ENCODE peak calls at places on chromosomes 6 and 20, in six cellular contexts. I is heart right ventricle, G is A549, Y is A673, V is ovary, J is uterus. S is an unnamed sample. For H3K4me1, the result is how much of the 10 kb centered on the place peaks cover.

GRCh38 chr6:66866801-66867200 is 1159.8 kb upstream of the EYS start:
- DNase-seq in I (no peak), G (no peak), Y (no peak), V (no peak), J (no peak), S (no peak)

GRCh38 chr20:54025166-54025835 is 45.1 kb downstream of the BCAS1 start:
- DNase-seq in I (no peak), G (no peak), Y (no peak), V (no peak), J (no peak), S (no peak)

GRCh38 chr20:38728911-38729642 is 4.8 kb downstream of the SLC32A1 start:
- DNase-seq in I (no peak), G (no peak), Y (no peak), V (no peak), J (no peak), S (no peak)

GRCh38 chr6:153938876-153939275 is 100.2 kb upstream of the OPRM1 start:
- DNase-seq in I (no peak), G (no peak), Y (no peak), V (no peak), J (no peak), S (no peak)

GRCh38 chr6:44548319-44548718 is 160.8 kb downstream of the CDC5L start:
- DNase-seq in I (no peak), G (no peak), Y (no peak), V (no peak), J (no peak), S (no peak)

GRCh38 chr6:42790549-42791181 is 8.8 kb downstream of the BICRAL start:
- DNase-seq in I (no peak), G (no peak), Y (no peak), V (no peak), J (no peak), S (no peak)

GRCh38 chr20:61185841-61186601 is 66.0 kb upstream of the CDH4 start:
- DNase-seq in I (no peak), G (peak), Y (peak), V (no peak), J (no peak), S (peak)

GRCh38 chr6:34610819-34611477 is 54.8 kb upstream of the SPDEF start:
- DNase-seq in I (no peak), G (peak), Y (peak), V (no peak), J (no peak), S (no peak)

GRCh38 chr6:17281100-17281496 is at the start of gene RBM24:
- DNase-seq in I (peak), G (no peak), Y (peak), V (peak), J (peak), S (peak)

GRCh38 chr6:160041608-160042007 is 72.7 kb downstream of the IGF2R start:
- DNase-seq in I (peak), G (no peak), Y (no peak), V (peak), J (no peak), S (no peak)

GRCh38 chr20:56487216-56487615 is 18.8 kb downstream of the RTF2 start:
- DNase-seq in I (no peak), G (no peak), Y (no peak), V (no peak), J (no peak), S (no peak)

GRCh38 chr6:156686429-156686939 is 90.7 kb upstream of the ARID1B start:
- DNase-seq in I (peak), G (peak), Y (no peak), V (no peak), J (no peak), S (peak)

GRCh38 chr6:102848796-102849195 is 1455.3 kb downstream of the GRIK2 start:
- DNase-seq in I (no peak), G (no peak), Y (no peak), V (no peak), J (no peak), S (no peak)

GRCh38 chr6:140058846-140059245 is 684.4 kb upstream of the CITED2 start:
- DNase-seq in I (no peak), G (no peak), Y (no peak), V (no peak), J (no peak), S (no peak)

GRCh38 chr6:31771992-31772358 is 5.2 kb downstream of the VWA7 start:
- DNase-seq in I (no peak), G (no peak), Y (peak), V (no peak), J (no peak), S (no peak)

GRCh38 chr6:26474439-26474881 is 16.7 kb downstream of the BTN2A1 start:
- DNase-seq in I (no peak), G (no peak), Y (no peak), V (no peak), J (no peak), S (no peak)

GRCh38 chr20:16472045-16472872 is 101.0 kb downstream of the KIF16B start:
- DNase-seq in I (no peak), G (no peak), Y (no peak), V (no peak), J (no peak), S (peak)

GRCh38 chr6:31070711-31071197 is 41.6 kb downstream of the C6orf15 start:
- DNase-seq in I (no peak), G (peak), Y (peak), V (peak), J (peak), S (peak)

GRCh38 chr6:96626749-96627353 is 63.9 kb downstream of the FHL5 start:
- DNase-seq in I (no peak), G (peak), Y (peak), V (no peak), J (no peak), S (peak)

GRCh38 chr20:59246691-59247090 is 53.7 kb upstream of the EDN3 start:
- DNase-seq in I (no peak), G (no peak), Y (no peak), V (no peak), J (no peak), S (no peak)

GRCh38 chr6:158923801-158924498 is 76.1 kb downstream of the RSPH3 start:
- DNase-seq in I (no peak), G (no peak), Y (peak), V (no peak), J (no peak), S (no peak)

GRCh38 chr6:143368426-143368825 is 82.1 kb downstream of the ADAT2 start:
- DNase-seq in I (no peak), G (no peak), Y (no peak), V (no peak), J (no peak), S (no peak)

GRCh38 chr6:157037165-157037564 is 260.0 kb downstream of the ARID1B start:
- DNase-seq in I (no peak), G (no peak), Y (no peak), V (no peak), J (no peak), S (no peak)

GRCh38 chr6:104958720-104959452 is 2.0 kb downstream of the LIN28B start:
- DNase-seq in I (no peak), G (no peak), Y (peak), V (no peak), J (no peak), S (no peak)

GRCh38 chr6:140140891-140141290 is 766.4 kb upstream of the CITED2 start:
- DNase-seq in I (no peak), G (no peak), Y (no peak), V (no peak), J (no peak), S (no peak)

GRCh38 chr20:17648782-17649730 is 33.0 kb downstream of the RRBP1 start:
- DNase-seq in I (peak), G (peak), Y (no peak), V (peak), J (peak), S (peak)

GRCh38 chr6:135094403-135094821 is 39.8 kb upstream of the HBS1L start:
- DNase-seq in I (no peak), G (no peak), Y (no peak), V (no peak), J (no peak), S (no peak)

GRCh38 chr20:4667836-4668235 is 53.9 kb upstream of the PRND start:
- DNase-seq in I (no peak), G (no peak), Y (no peak), V (no peak), J (no peak), S (no peak)

GRCh38 chr20:13791562-13792459 is 7.0 kb downstream of the NDUFAF5 start:
- DNase-seq in I (no peak), G (no peak), Y (no peak), V (no peak), J (no peak), S (no peak)

GRCh38 chr6:30323806-30324205 is 2.9 kb upstream of the TRIM39 start:
- DNase-seq in I (no peak), G (no peak), Y (no peak), V (no peak), J (no peak), S (no peak)

GRCh38 chr6:151493495-151494234 is at the start of gene CCDC170:
- DNase-seq in I (peak), G (peak), Y (peak), V (peak), J (no peak), S (peak)

GRCh38 chr6:70380259-70380658 is 33.0 kb upstream of the FAM135A start:
- DNase-seq in I (no peak), G (no peak), Y (no peak), V (no peak), J (no peak), S (no peak)

GRCh38 chr6:118963003-118963402 is 28.0 kb upstream of the MCM9 start:
- DNase-seq in I (no peak), G (no peak), Y (peak), V (no peak), J (no peak), S (no peak)

GRCh38 chr6:53527249-53527765 is 17.6 kb downstream of the GCLC start:
- DNase-seq in I (no peak), G (no peak), Y (no peak), V (no peak), J (no peak), S (no peak)

GRCh38 chr6:24064106-24064505 is 61.9 kb upstream of the NRSN1 start:
- DNase-seq in I (no peak), G (no peak), Y (peak), V (no peak), J (no peak), S (peak)

GRCh38 chr20:34260208-34260942 is 19.2 kb downstream of the ASIP start:
- DNase-seq in I (no peak), G (no peak), Y (no peak), V (no peak), J (no peak), S (peak)

GRCh38 chr6:110873981-110874879 is at the start of gene AMD1:
- DNase-seq in I (peak), G (peak), Y (peak), V (peak), J (peak), S (peak)
- TF ChIP-seq CTCF in I (no peak), G (no peak), Y (no peak), V (no peak), J (no peak), S (no peak)

GRCh38 chr6:163438940-163439335 is 24.4 kb downstream of the QKI start:
- DNase-seq in I (peak), G (no peak), Y (peak), V (no peak), J (peak), S (no peak)
- H3K4me1 ChIP-seq in I (half or more), G (under half), Y (under half), V (under half), J (under half), S (under half)

DNA sequence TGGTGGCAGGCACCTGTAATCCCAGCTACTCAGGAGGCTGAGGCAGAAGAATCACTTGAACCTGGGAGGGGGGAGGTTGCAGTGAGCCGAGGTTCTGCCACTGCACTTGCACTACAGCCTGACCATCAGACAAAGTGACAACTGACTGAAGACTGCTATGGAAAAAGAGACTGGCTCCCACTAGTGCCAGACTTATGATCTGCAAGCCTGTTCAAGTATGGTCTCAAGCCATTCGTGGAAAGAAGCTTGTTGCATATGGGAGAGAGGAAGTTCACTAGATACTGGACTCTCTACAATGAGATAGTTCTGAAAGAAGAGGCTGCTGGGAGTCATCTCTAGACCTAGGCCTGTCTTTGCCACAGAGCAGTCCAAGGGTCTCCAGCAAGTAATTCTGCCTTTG is 26.7 kb downstream of the MDN1 start:
- DNase-seq in I (no peak), G (peak), Y (peak), V (no peak), J (no peak), S (peak)
- TF ChIP-seq CTCF in I (peak), G (peak), Y (peak), V (no peak), J (no peak), S (peak)

GRCh38 chr6:88494401-88495140 is 328.4 kb upstream of the CNR1 start:
- DNase-seq in I (no peak), G (no peak), Y (no peak), V (no peak), J (no peak), S (no peak)
- H3K4me1 ChIP-seq in I (under half), G (under half), Y (under half), V (under half), J (under half), S (under half)

GRCh38 chr20:43857127-43857526 is 57.5 kb upstream of the TOX2 start:
- DNase-seq in I (no peak), G (no peak), Y (no peak), V (no peak), J (no peak), S (no peak)

GRCh38 chr20:43859994-43860393 is 54.7 kb upstream of the TOX2 start:
- DNase-seq in I (no peak), G (no peak), Y (no peak), V (no peak), J (no peak), S (no peak)

GRCh38 chr20:43853918-43854317 is 60.7 kb upstream of the TOX2 start:
- DNase-seq in I (no peak), G (no peak), Y (no peak), V (no peak), J (no peak), S (peak)

GRCh38 chr20:43855803-43856202 is 58.8 kb upstream of the TOX2 start:
- DNase-seq in I (no peak), G (no peak), Y (no peak), V (no peak), J (no peak), S (no peak)

DNA sequence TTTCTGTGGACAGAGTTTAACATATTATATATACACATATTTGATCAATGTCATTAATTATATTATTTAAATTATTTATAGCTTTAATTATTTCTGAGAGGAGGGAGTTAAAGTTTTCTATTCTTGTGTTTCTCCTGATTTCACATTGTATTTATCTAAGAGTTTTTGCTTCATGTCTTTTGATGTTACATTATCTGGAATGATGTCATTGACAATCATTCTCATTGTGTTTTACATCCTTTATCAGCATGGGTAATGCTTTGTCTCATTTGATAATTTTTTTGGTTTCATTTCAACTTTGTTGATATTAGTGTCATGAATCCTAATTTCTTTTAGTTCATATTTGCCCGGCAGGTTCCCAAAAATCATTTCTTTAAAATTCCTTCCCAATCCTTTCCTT is 56.7 kb upstream of the TOX2 start:
- DNase-seq in I (no peak), G (no peak), Y (no peak), V (no peak), J (no peak), S (no peak)
- TF ChIP-seq CTCF in I (no peak), G (no peak), Y (no peak), V (no peak), J (no peak), S (no peak)

GRCh38 chr6:41673704-41674000 is 35.4 kb downstream of the MDFI start:
- DNase-seq in I (no peak), G (no peak), Y (no peak), V (peak), J (no peak), S (no peak)
- H3K4me1 ChIP-seq in I (under half), G (under half), Y (under half), V (under half), J (under half), S (under half)

DNA sequence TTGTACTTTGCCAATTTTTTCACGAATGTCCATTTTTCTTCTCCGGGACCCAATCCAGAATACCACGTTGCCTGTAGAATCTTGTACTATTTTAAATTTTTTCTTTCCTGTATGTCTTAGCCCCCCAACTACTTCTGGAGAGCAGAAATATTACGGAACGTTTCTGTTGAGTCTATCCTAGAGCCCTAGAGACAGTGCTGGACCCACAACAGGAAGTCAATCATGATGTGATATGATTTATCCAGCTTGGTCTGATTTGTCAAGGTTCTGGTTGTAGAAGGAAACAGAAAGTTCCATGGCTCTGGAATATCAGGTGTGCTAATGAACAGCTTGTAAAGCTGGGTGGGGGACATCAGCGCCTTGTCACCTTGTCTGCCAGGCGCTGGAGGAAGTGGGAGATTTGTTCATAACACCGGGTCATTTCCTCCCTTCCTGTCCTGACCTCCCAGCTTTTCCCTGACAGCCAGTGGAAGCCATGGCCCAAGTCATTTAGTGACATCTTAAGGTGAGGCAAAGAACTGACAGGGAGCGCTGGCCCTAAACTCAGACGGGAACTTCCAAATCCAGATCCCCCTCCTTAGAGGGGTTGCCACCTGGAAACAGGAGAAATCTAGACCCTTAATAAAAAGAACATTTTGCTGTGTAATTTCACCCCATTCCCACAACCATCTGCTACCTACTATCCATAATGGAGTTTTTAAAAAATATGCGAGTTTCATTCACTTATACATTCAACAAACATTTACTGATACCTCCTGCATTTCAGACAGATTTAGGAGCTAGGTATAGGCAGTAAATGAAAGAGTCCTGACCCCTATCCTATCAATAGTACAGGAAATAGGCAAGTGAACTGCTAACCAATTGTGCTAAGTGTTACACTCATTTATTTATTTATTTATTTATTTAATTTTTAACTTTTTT is 130.5 kb downstream of the ZFP64 start:
- DNase-seq in I (no peak), G (peak), Y (peak), V (no peak), J (no peak), S (peak)
- TF ChIP-seq CTCF in I (peak), G (peak), Y (peak), V (no peak), J (no peak), S (peak)

DNA sequence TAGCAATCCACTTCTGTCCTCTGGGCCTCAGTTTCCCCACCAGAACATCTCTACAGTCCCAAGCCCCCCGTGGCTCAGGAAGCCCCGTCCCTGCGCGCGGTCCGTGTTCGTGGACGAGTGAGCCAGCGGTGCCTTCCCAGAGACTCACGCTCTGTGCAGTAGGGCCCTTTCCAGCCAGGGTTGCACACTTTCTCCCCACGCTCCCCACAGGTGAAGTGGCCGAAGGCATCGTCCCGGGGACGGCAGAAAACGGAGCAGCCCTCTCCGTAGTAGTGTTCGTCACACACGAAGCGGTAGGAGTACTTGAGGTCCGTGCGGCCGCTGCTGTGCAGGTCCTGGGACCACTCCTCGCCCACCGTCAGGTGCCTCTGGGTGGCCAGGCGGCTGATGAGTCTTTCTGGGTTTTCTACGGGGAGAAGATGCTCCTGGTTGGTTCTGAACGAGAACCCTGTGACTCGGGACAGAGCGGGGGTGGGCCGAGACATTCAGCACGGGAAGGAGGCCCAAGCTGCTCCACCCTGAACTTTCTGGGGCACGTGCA is 2.7 kb downstream of the DLL1 start:
- DNase-seq in I (peak), G (no peak), Y (no peak), V (no peak), J (no peak), S (no peak)
- H3K4me1 ChIP-seq in I (half or more), G (under half), Y (under half), V (under half), J (under half), S (under half)